ENCODE peak calls at places on chromosomes 5 and 9, in four cellular contexts. J, W, Z and C are unnamed samples.

GRCh38 chr5:72268753-72269410 is 51.2 kb downstream of the MRPS27 start:
- DNase-seq in J (no peak), W (peak), Z (peak), C (peak)

GRCh38 chr9:69981686-69982450 is 61.8 kb upstream of the MAMDC2 start:
- DNase-seq in J (no peak), W (peak), Z (no peak), C (no peak)

GRCh38 chr9:29555452-29555851 is 1982.2 kb upstream of the C9orf72 start:
- DNase-seq in J (no peak), W (no peak), Z (no peak), C (no peak)

GRCh38 chr5:37668524-37669047 is 171.3 kb downstream of the GDNF start:
- DNase-seq in J (no peak), W (peak), Z (peak), C (no peak)

GRCh38 chr5:10863763-10864383 is 102.8 kb upstream of the DAP start:
- DNase-seq in J (no peak), W (peak), Z (peak), C (peak)

GRCh38 chr9:34197756-34198711 is 19.2 kb downstream of the UBAP1 start:
- DNase-seq in J (no peak), W (no peak), Z (no peak), C (no peak)

GRCh38 chr5:179194941-179195381 is 134.8 kb downstream of the ZNF354C start:
- DNase-seq in J (no peak), W (no peak), Z (no peak), C (no peak)

GRCh38 chr9:105290401-105290800 is 46.0 kb downstream of the SLC44A1 start:
- DNase-seq in J (no peak), W (peak), Z (no peak), C (no peak)

GRCh38 chr9:23683021-23683431 is 143.0 kb downstream of the ELAVL2 start:
- DNase-seq in J (no peak), W (no peak), Z (no peak), C (no peak)

GRCh38 chr5:16936150-16937022 is at the start of gene MYO10:
- DNase-seq in J (peak), W (peak), Z (peak), C (peak)

GRCh38 chr9:16773116-16773515 is 97.4 kb downstream of the BNC2 start:
- DNase-seq in J (no peak), W (no peak), Z (no peak), C (no peak)

GRCh38 chr5:32076699-32077695 is 97.1 kb downstream of the GOLPH3 start:
- DNase-seq in J (no peak), W (peak), Z (peak), C (peak)

GRCh38 chr5:152237531-152237930 is 167.5 kb downstream of the NMUR2 start:
- DNase-seq in J (no peak), W (no peak), Z (no peak), C (no peak)

GRCh38 chr9:34573599-34574325 is 15.8 kb downstream of the CNTFR start:
- DNase-seq in J (no peak), W (no peak), Z (no peak), C (no peak)

GRCh38 chr5:40906351-40906751 is 2.9 kb upstream of the C7 start:
- DNase-seq in J (no peak), W (no peak), Z (no peak), C (no peak)

GRCh38 chr9:124220551-124221451 is 36.9 kb upstream of the NEK6 start:
- DNase-seq in J (no peak), W (peak), Z (peak), C (no peak)

GRCh38 chr9:37029304-37029775 is 4.7 kb downstream of the PAX5 start:
- DNase-seq in J (no peak), W (no peak), Z (no peak), C (no peak)

DNA sequence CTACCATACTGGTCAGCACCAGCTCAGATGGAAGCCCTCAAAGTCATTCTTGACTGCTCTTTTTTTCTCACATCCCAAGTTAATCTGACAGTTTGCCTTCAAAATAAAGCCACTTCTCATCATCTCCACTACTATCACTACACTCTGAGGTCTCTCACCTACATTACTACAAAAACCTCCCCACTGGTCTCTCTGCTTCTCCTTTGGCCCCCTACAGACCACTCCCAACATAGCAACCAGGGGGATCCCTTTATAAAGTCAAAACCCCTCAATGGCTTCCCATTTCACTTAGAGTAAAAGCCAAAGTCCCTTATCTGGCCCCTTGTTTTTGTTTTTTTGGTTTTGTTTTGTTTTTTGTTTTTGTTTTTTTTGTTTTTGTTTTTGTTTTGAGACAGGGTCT is 4.6 kb downstream of the ARAP3 start:
- DNase-seq in J (no peak), W (no peak), Z (no peak), C (peak)
- TF ChIP-seq CTCF in J (no peak), W (peak), Z (peak), C (peak)

DNA sequence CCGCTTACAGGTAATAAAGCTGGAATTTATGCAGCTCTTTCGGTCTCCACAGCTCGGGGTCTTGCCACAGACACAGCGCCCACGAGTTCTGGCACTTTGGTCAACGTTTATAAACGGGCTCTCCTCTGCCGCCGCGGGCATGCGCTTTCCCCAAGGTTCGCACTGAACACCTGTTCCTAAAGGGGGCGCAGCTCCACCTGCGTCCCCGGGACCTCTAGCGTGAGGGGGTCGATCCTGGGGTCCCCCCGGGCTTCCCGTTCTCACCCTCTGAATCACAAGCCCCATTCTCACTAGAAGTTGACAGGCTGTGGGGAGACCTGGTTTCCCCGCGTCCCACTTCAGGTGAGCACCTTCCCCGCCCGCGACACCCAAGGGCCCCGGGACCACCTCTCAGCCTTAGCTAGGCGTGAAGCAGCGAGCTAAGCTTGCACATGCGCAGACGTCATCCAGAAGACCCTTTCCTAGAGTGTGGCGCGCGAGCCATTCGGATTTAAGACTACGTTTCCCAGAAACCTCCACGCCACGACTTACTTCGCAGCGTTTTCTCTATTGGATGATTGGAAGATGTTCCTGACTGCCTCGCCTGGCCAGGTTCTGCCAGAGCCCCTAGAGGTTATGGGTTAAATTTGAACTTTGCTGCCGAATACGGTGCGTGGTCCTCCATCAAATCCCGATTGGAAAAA is 21.3 kb upstream of the ZNF782 start:
- DNase-seq in J (peak), W (peak), Z (peak), C (peak)
- TF ChIP-seq CTCF in J (no peak), W (peak), Z (peak), C (peak)

GRCh38 chr9:93827545-93828330 is 127.4 kb downstream of the BARX1 start:
- DNase-seq in J (no peak), W (peak), Z (no peak), C (peak)

GRCh38 chr9:93825348-93826115 is 129.6 kb downstream of the BARX1 start:
- DNase-seq in J (no peak), W (no peak), Z (no peak), C (no peak)

GRCh38 chr9:93824386-93825294 is 130.5 kb downstream of the BARX1 start:
- DNase-seq in J (no peak), W (no peak), Z (no peak), C (no peak)

GRCh38 chr9:93826905-93827544 is 128.1 kb downstream of the BARX1 start:
- DNase-seq in J (no peak), W (no peak), Z (no peak), C (no peak)

GRCh38 chr9:93826209-93826608 is 128.9 kb downstream of the BARX1 start:
- DNase-seq in J (no peak), W (no peak), Z (no peak), C (no peak)
- TF ChIP-seq CTCF in J (peak), W (peak), Z (no peak), C (peak)

GRCh38 chr5:119945696-119946095 is 316.3 kb downstream of the FAM170A start:
- DNase-seq in J (no peak), W (no peak), Z (no peak), C (no peak)

GRCh38 chr5:119943148-119943547 is 313.8 kb downstream of the FAM170A start:
- DNase-seq in J (no peak), W (peak), Z (no peak), C (no peak)
- TF ChIP-seq CTCF in J (no peak), W (no peak), Z (peak), C (no peak)

GRCh38 chr5:158739941-158740340 is 359.8 kb downstream of the EBF1 start:
- DNase-seq in J (no peak), W (peak), Z (peak), C (no peak)
- TF ChIP-seq CTCF in J (no peak), W (peak), Z (peak), C (no peak)

GRCh38 chr9:22469928-22470544 is 23.4 kb downstream of the DMRTA1 start:
- DNase-seq in J (no peak), W (peak), Z (peak), C (peak)
- TF ChIP-seq CTCF in J (peak), W (peak), Z (peak), C (peak)

GRCh38 chr5:110631236-110631635 is 95.2 kb downstream of the TMEM232 start:
- DNase-seq in J (no peak), W (no peak), Z (no peak), C (no peak)

GRCh38 chr5:110630350-110630749 is 96.1 kb downstream of the TMEM232 start:
- DNase-seq in J (no peak), W (no peak), Z (no peak), C (no peak)

GRCh38 chr5:110623875-110624274 is 102.6 kb downstream of the TMEM232 start:
- DNase-seq in J (no peak), W (no peak), Z (no peak), C (no peak)

DNA sequence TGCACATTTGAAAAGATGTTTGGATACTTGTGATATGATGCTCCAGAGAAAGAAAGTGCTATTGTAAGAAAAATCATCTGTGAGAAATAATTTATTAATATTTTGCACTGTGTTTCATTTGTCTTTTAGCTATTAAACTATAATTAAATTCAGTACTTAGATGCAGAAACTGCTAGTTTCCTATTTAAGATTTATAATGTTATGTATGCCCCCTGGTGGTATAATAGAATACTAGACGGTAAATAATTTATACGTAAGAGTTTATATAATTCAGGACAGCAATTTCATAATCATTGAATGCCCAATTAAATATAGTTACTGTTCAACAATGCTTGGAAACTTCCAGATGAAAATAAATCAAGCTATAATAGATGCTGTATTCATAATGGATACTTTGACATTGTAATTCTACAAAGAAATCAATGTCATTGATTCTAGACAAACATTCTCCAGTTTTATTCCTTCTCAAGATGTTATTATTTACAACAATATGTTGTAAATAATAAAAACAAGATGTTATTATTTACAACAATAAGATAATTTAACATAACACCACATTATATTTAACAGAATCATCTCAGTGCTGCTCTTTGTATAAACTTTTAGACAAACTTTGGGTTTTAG is 101.0 kb downstream of the TMEM232 start:
- DNase-seq in J (no peak), W (peak), Z (no peak), C (no peak)
- TF ChIP-seq CTCF in J (peak), W (peak), Z (peak), C (peak)

GRCh38 chr9:129458663-129459549 is 162.0 kb downstream of the C9orf50 start:
- DNase-seq in J (no peak), W (no peak), Z (peak), C (no peak)
- TF ChIP-seq CTCF in J (no peak), W (no peak), Z (no peak), C (no peak)